ENCODE peak calls at places on chromosomes 7 and 10, in five cellular contexts. U is activated CD4-positive, alpha-beta T cell treated with anti-CD3 and anti-CD28 coated beads, Interleukin-2, amount 50 U/mL, for 48 hours; X is fibroblast of lung; L is stimulated activated CD4-positive, alpha-beta T cell treated with anti-CD3 and anti-CD28 coated beads, Interleukin-4, amount 100 ng/mL, for 48 hours; Q is EL. P is an unnamed sample.

GRCh38 chr7:43211276-43211675 is 98.8 kb downstream of the HECW1 start:
- DNase-seq in L (no peak), Q (peak; percentile 30), X (no peak), U (no peak), P (no peak)

GRCh38 chr7:41998041-41998440 is 239.0 kb downstream of the GLI3 start:
- DNase-seq in L (no peak), X (no peak), Q (no peak), U (no peak), P (no peak)

GRCh38 chr7:80146561-80146960 is 11.9 kb downstream of the GNAI1 start:
- DNase-seq in L (no peak), Q (no peak), U (no peak), X (no peak), P (no peak)

GRCh38 chr10:61899045-61899444 is 2.5 kb upstream of the ARID5B start:
- DNase-seq in U (no peak), L (no peak), X (peak; percentile 61), Q (peak; percentile 84), P (no peak)

GRCh38 chr7:115962340-115962739 is 68.2 kb downstream of the TFEC start:
- DNase-seq in U (no peak), X (no peak), Q (no peak), L (no peak), P (no peak)

GRCh38 chr10:121495719-121496118 is 102.5 kb downstream of the FGFR2 start:
- DNase-seq in L (no peak), Q (no peak), X (no peak), U (no peak), P (peak; percentile 85)

GRCh38 chr7:44200699-44201461 is at the start of gene YKT6:
- DNase-seq in L (peak; percentile 95), Q (peak; percentile 96), U (peak; percentile 95), X (peak; percentile 94), P (peak; percentile 98)

GRCh38 chr10:71719464-71720303 is at the start of gene C10orf105:
- DNase-seq in U (no peak), L (no peak), X (no peak), Q (no peak), P (no peak)

GRCh38 chr7:84261509-84261908 is 66.9 kb upstream of the SEMA3A start:
- DNase-seq in X (no peak), L (no peak), U (no peak), Q (no peak), P (no peak)

GRCh38 chr7:6227294-6227846 is 45.1 kb downstream of the CYTH3 start:
- DNase-seq in X (peak; percentile 72), Q (peak; percentile 50), L (no peak), U (no peak), P (no peak)

GRCh38 chr10:78602201-78602917 is 466.4 kb upstream of the ZMIZ1 start:
- DNase-seq in U (peak; percentile 8), L (peak; percentile 15), X (no peak), Q (no peak), P (peak; percentile 44)

GRCh38 chr7:139771001-139771956 is 6.5 kb downstream of the HIPK2 start:
- DNase-seq in L (no peak), Q (peak; percentile 95), U (no peak), X (peak; percentile 96), P (peak; percentile 40)

GRCh38 chr10:14084875-14085274 is 245.8 kb downstream of the FRMD4A start:
- DNase-seq in X (no peak), U (no peak), Q (peak; percentile 59), L (no peak), P (no peak)

P was measured in islet precursor cell.